ENCODE peak calls at places on chromosomes 12 and 14, in six cellular contexts. K, I, E, R, W and L are unnamed samples.

GRCh38 chr12:25690996-25691864 is 138.1 kb upstream of the LMNTD1 start:
- DNase-seq in E (no peak), W (no peak), K (no peak), I (no peak), R (no peak), L (no peak)

GRCh38 chr14:39212034-39212433 is 21.7 kb upstream of the MIA2 start:
- DNase-seq in R (no peak), E (peak), K (no peak), W (no peak), I (no peak), L (no peak)

GRCh38 chr12:86600664-86601231 is 344.6 kb upstream of the MGAT4C start:
- DNase-seq in R (no peak), W (no peak), E (no peak), K (no peak), I (no peak), L (no peak)

GRCh38 chr12:11171953-11172675 is 1.1 kb downstream of the SMIM10L1 start:
- DNase-seq in W (no peak), K (no peak), E (peak), I (peak), R (peak), L (no peak)

GRCh38 chr14:68516235-68516634 is 276.6 kb downstream of the ZFP36L1 start:
- DNase-seq in K (no peak), E (no peak), R (no peak), I (no peak), W (no peak), L (no peak)

GRCh38 chr12:18683603-18684002 is 54.2 kb downstream of the PLCZ1 start:
- DNase-seq in W (no peak), K (no peak), I (no peak), R (no peak), E (peak), L (no peak)

GRCh38 chr14:97713023-97713422 is 915.8 kb downstream of the VRK1 start:
- DNase-seq in K (no peak), R (no peak), E (no peak), W (no peak), I (no peak), L (no peak)

GRCh38 chr14:20305265-20306078 is at the start of gene TTC5:
- DNase-seq in R (peak), I (peak), E (peak), K (peak), W (peak), L (peak)